ENCODE peak calls at places on chromosomes 11 and 22, in five cellular contexts. One of them, this sample, is unnamed.

GRCh38 chr11:72227316-72228228 is 3.0 kb downstream of the INPPL1 start:
- DNase-seq in T-helper 2 cell: no peak
- DNase-seq in activated T-cell treated with anti-CD3 and anti-CD28 coated beads, Interleukin-2, amount 50 U/mL, for 24 hours: no peak
- DNase-seq in SW 1271: no peak
- DNase-seq in fibroblast of the conjunctiva: peak; percentile 26
- DNase-seq in this sample: no peak

GRCh38 chr11:61553373-61554171 is 27.3 kb downstream of the SYT7 start:
- DNase-seq in T-helper 2 cell: no peak
- DNase-seq in activated T-cell treated with anti-CD3 and anti-CD28 coated beads, Interleukin-2, amount 50 U/mL, for 24 hours: no peak
- DNase-seq in SW 1271: no peak
- DNase-seq in fibroblast of the conjunctiva: no peak
- DNase-seq in this sample: no peak

GRCh38 chr11:126645206-126645605 is 289.7 kb downstream of the ST3GAL4 start:
- DNase-seq in T-helper 2 cell: no peak
- DNase-seq in activated T-cell treated with anti-CD3 and anti-CD28 coated beads, Interleukin-2, amount 50 U/mL, for 24 hours: no peak
- DNase-seq in SW 1271: no peak
- DNase-seq in fibroblast of the conjunctiva: no peak
- DNase-seq in this sample: no peak

GRCh38 chr11:117572129-117572528 is 224.9 kb downstream of the DSCAML1 start:
- DNase-seq in T-helper 2 cell: no peak
- DNase-seq in activated T-cell treated with anti-CD3 and anti-CD28 coated beads, Interleukin-2, amount 50 U/mL, for 24 hours: no peak
- DNase-seq in SW 1271: no peak
- DNase-seq in fibroblast of the conjunctiva: no peak
- DNase-seq in this sample: no peak

GRCh38 chr11:122115520-122116343 is at the start of gene BLID:
- DNase-seq in T-helper 2 cell: no peak
- DNase-seq in activated T-cell treated with anti-CD3 and anti-CD28 coated beads, Interleukin-2, amount 50 U/mL, for 24 hours: no peak
- DNase-seq in SW 1271: no peak
- DNase-seq in fibroblast of the conjunctiva: no peak
- DNase-seq in this sample: no peak

GRCh38 chr11:66559141-66559861 is 9.1 kb downstream of the CTSF start:
- DNase-seq in T-helper 2 cell: peak; percentile 15
- DNase-seq in activated T-cell treated with anti-CD3 and anti-CD28 coated beads, Interleukin-2, amount 50 U/mL, for 24 hours: peak; percentile 63
- DNase-seq in SW 1271: no peak
- DNase-seq in fibroblast of the conjunctiva: no peak
- DNase-seq in this sample: no peak

GRCh38 chr22:49967333-49968241 is 7.0 kb downstream of the PIM3 start:
- DNase-seq in T-helper 2 cell: no peak
- DNase-seq in activated T-cell treated with anti-CD3 and anti-CD28 coated beads, Interleukin-2, amount 50 U/mL, for 24 hours: peak; percentile 47
- DNase-seq in SW 1271: no peak
- DNase-seq in fibroblast of the conjunctiva: no peak
- DNase-seq in this sample: no peak

GRCh38 chr11:61949169-61950034 is 749 bp upstream of the BEST1 start:
- DNase-seq in T-helper 2 cell: no peak
- DNase-seq in activated T-cell treated with anti-CD3 and anti-CD28 coated beads, Interleukin-2, amount 50 U/mL, for 24 hours: no peak
- DNase-seq in SW 1271: peak; percentile 11
- DNase-seq in fibroblast of the conjunctiva: peak; percentile 99
- DNase-seq in this sample: no peak

GRCh38 chr22:30694171-30694637 is 470 bp upstream of the OSBP2 start:
- DNase-seq in T-helper 2 cell: peak; percentile 49
- DNase-seq in activated T-cell treated with anti-CD3 and anti-CD28 coated beads, Interleukin-2, amount 50 U/mL, for 24 hours: peak; percentile 76
- DNase-seq in SW 1271: peak; percentile 61
- DNase-seq in fibroblast of the conjunctiva: no peak
- DNase-seq in this sample: no peak

GRCh38 chr11:116517077-116517476 is 255.7 kb downstream of the BUD13 start:
- DNase-seq in T-helper 2 cell: no peak
- DNase-seq in activated T-cell treated with anti-CD3 and anti-CD28 coated beads, Interleukin-2, amount 50 U/mL, for 24 hours: no peak
- DNase-seq in SW 1271: no peak
- DNase-seq in fibroblast of the conjunctiva: no peak
- DNase-seq in this sample: no peak

GRCh38 chr22:46734830-46735453 is 3.1 kb downstream of the CERK start:
- DNase-seq in T-helper 2 cell: peak; percentile 36
- DNase-seq in activated T-cell treated with anti-CD3 and anti-CD28 coated beads, Interleukin-2, amount 50 U/mL, for 24 hours: peak; percentile 69
- DNase-seq in SW 1271: no peak
- DNase-seq in fibroblast of the conjunctiva: no peak
- DNase-seq in this sample: peak; percentile 56

GRCh38 chr11:102313225-102313940 is 3.9 kb upstream of the BIRC3 start:
- DNase-seq in T-helper 2 cell: no peak
- DNase-seq in activated T-cell treated with anti-CD3 and anti-CD28 coated beads, Interleukin-2, amount 50 U/mL, for 24 hours: no peak
- DNase-seq in SW 1271: no peak
- DNase-seq in fibroblast of the conjunctiva: no peak
- DNase-seq in this sample: no peak

GRCh38 chr22:23369054-23369685 is 188.9 kb downstream of the BCR start:
- DNase-seq in T-helper 2 cell: no peak
- DNase-seq in activated T-cell treated with anti-CD3 and anti-CD28 coated beads, Interleukin-2, amount 50 U/mL, for 24 hours: no peak
- DNase-seq in SW 1271: no peak
- DNase-seq in fibroblast of the conjunctiva: no peak
- DNase-seq in this sample: no peak

GRCh38 chr22:37052386-37053309 is 1.1 kb downstream of the KCTD17 start:
- DNase-seq in T-helper 2 cell: no peak
- DNase-seq in activated T-cell treated with anti-CD3 and anti-CD28 coated beads, Interleukin-2, amount 50 U/mL, for 24 hours: no peak
- DNase-seq in SW 1271: no peak
- DNase-seq in fibroblast of the conjunctiva: no peak
- DNase-seq in this sample: no peak

GRCh38 chr22:36156119-36156514 is 4.4 kb downstream of the APOL3 start:
- DNase-seq in T-helper 2 cell: no peak
- DNase-seq in activated T-cell treated with anti-CD3 and anti-CD28 coated beads, Interleukin-2, amount 50 U/mL, for 24 hours: no peak
- DNase-seq in SW 1271: no peak
- DNase-seq in fibroblast of the conjunctiva: no peak
- DNase-seq in this sample: no peak

GRCh38 chr11:73350908-73351636 is 25.1 kb upstream of the RELT start:
- DNase-seq in T-helper 2 cell: peak; percentile 49
- DNase-seq in activated T-cell treated with anti-CD3 and anti-CD28 coated beads, Interleukin-2, amount 50 U/mL, for 24 hours: peak; percentile 60
- DNase-seq in SW 1271: peak; percentile 75
- DNase-seq in fibroblast of the conjunctiva: peak; percentile 71
- DNase-seq in this sample: no peak

GRCh38 chr11:32326522-32326921 is 108.8 kb downstream of the WT1 start:
- DNase-seq in T-helper 2 cell: no peak
- DNase-seq in activated T-cell treated with anti-CD3 and anti-CD28 coated beads, Interleukin-2, amount 50 U/mL, for 24 hours: no peak
- DNase-seq in SW 1271: no peak
- DNase-seq in fibroblast of the conjunctiva: no peak
- DNase-seq in this sample: no peak

GRCh38 chr22:44355688-44356070 is 42.9 kb upstream of the SHISAL1 start:
- DNase-seq in T-helper 2 cell: no peak
- DNase-seq in activated T-cell treated with anti-CD3 and anti-CD28 coated beads, Interleukin-2, amount 50 U/mL, for 24 hours: no peak
- DNase-seq in SW 1271: no peak
- DNase-seq in fibroblast of the conjunctiva: no peak
- DNase-seq in this sample: no peak

GRCh38 chr11:116530705-116531104 is 242.1 kb downstream of the BUD13 start:
- DNase-seq in T-helper 2 cell: no peak
- DNase-seq in activated T-cell treated with anti-CD3 and anti-CD28 coated beads, Interleukin-2, amount 50 U/mL, for 24 hours: no peak
- DNase-seq in SW 1271: no peak
- DNase-seq in fibroblast of the conjunctiva: no peak
- DNase-seq in this sample: no peak

GRCh38 chr22:45284705-45285305 is at the start of gene UPK3A:
- DNase-seq in T-helper 2 cell: peak; percentile 59
- DNase-seq in activated T-cell treated with anti-CD3 and anti-CD28 coated beads, Interleukin-2, amount 50 U/mL, for 24 hours: peak; percentile 75
- DNase-seq in SW 1271: no peak
- DNase-seq in fibroblast of the conjunctiva: no peak
- DNase-seq in this sample: no peak

GRCh38 chr22:34850010-34850409 is 215.9 kb upstream of the ISX start:
- DNase-seq in T-helper 2 cell: no peak
- DNase-seq in activated T-cell treated with anti-CD3 and anti-CD28 coated beads, Interleukin-2, amount 50 U/mL, for 24 hours: no peak
- DNase-seq in SW 1271: no peak
- DNase-seq in fibroblast of the conjunctiva: no peak
- DNase-seq in this sample: no peak